ENCODE peak calls at places on chromosomes 6 and 20, in ten cellular contexts. T is cardiac fibroblast, F is EL, N is CD14-positive monocyte, I is NCI-H1694 treated with DMSO at 0.1 percent for 48 hours, D is Calu3, Q is KBM-7, W is M059J, P is H9, O is astrocyte. A is an unnamed sample.

GRCh38 chr6:32819729-32820128 is 2.9 kb upstream of the HLA-DOB start:
- DNase-seq in P (no peak), O (peak; percentile 71), T (peak; percentile 83), N (no peak), I (no peak), Q (no peak), F (peak; percentile 81), D (no peak), W (peak; percentile 98), A (peak; percentile 93)

GRCh38 chr20:49573900-49574416 is 6.0 kb upstream of the PTGIS start:
- DNase-seq in Q (no peak), D (no peak), I (no peak), W (peak; percentile 60), F (peak; percentile 35), N (peak; percentile 9), T (peak; percentile 60), P (peak; percentile 5), O (peak; percentile 89), A (peak; percentile 60)

GRCh38 chr6:137956098-137956488 is 89.0 kb downstream of the TNFAIP3 start:
- DNase-seq in W (no peak), P (no peak), F (no peak), Q (no peak), T (no peak), D (no peak), O (no peak), N (no peak), I (no peak), A (no peak)

GRCh38 chr6:70103798-70104197 is 199.1 kb downstream of the COL9A1 start:
- DNase-seq in P (no peak), Q (no peak), D (peak; percentile 21), T (no peak), N (no peak), O (no peak), F (no peak), W (no peak), I (peak; percentile 8), A (no peak)

GRCh38 chr6:104705095-104705707 is 154.5 kb downstream of the HACE1 start:
- DNase-seq in P (no peak), W (peak; percentile 96), D (no peak), N (no peak), F (peak; percentile 75), T (peak; percentile 96), Q (peak; percentile 97), O (peak; percentile 86), I (no peak), A (peak; percentile 12)

GRCh38 chr6:33147807-33148666 is 44.2 kb downstream of the COL11A2 start:
- DNase-seq in F (peak; percentile 49), P (no peak), D (peak; percentile 48), N (no peak), O (peak; percentile 23), I (peak; percentile 9), T (peak; percentile 74), W (peak; percentile 63), Q (peak; percentile 58), A (peak; percentile 27)

GRCh38 chr6:107716688-107717089 is 107.4 kb downstream of the SCML4 start:
- DNase-seq in N (no peak), I (no peak), P (peak; percentile 59), T (peak; percentile 60), D (peak; percentile 24), W (peak; percentile 70), O (no peak), F (peak; percentile 58), Q (peak; percentile 92), A (peak; percentile 4)

GRCh38 chr6:37615564-37616340 is 81.9 kb downstream of the MDGA1 start:
- DNase-seq in Q (no peak), D (no peak), I (no peak), P (no peak), F (peak; percentile 88), N (no peak), W (peak; percentile 95), O (peak; percentile 72), T (peak; percentile 28), A (no peak)

GRCh38 chr20:3842332-3842930 is 4.2 kb upstream of the MAVS start:
- DNase-seq in W (peak; percentile 59), F (no peak), N (no peak), O (no peak), I (no peak), Q (peak; percentile 30), T (no peak), P (no peak), D (no peak), A (no peak)

GRCh38 chr6:161374971-161375873 is 101.4 kb upstream of the AGPAT4 start:
- DNase-seq in F (no peak), I (no peak), Q (peak; percentile 14), P (peak; percentile 73), D (peak; percentile 72), N (peak; percentile 90), T (peak; percentile 24), W (peak; percentile 82), O (peak; percentile 52), A (no peak)

GRCh38 chr6:165931675-165932074 is 236.0 kb downstream of the TBXT start:
- DNase-seq in O (no peak), N (no peak), F (no peak), W (no peak), T (no peak), Q (no peak), P (peak; percentile 39), I (no peak), D (no peak), A (no peak)

GRCh38 chr20:53942121-53942816 is 128.1 kb downstream of the BCAS1 start:
- DNase-seq in Q (no peak), I (no peak), D (peak; percentile 56), T (no peak), F (no peak), N (no peak), P (peak; percentile 83), W (peak; percentile 78), O (peak; percentile 45), A (peak; percentile 76)

GRCh38 chr6:125983246-125983945 is 2.9 kb upstream of the TRMT11 start:
- DNase-seq in I (no peak), F (peak; percentile 76), P (no peak), D (no peak), Q (no peak), W (peak; percentile 84), N (no peak), T (peak; percentile 74), O (peak; percentile 86), A (peak; percentile 18)

GRCh38 chr6:100620085-100620484 is 155.4 kb upstream of the SIM1 start:
- DNase-seq in O (peak; percentile 91), W (peak; percentile 90), Q (no peak), I (no peak), T (peak; percentile 85), P (no peak), N (no peak), F (peak; percentile 89), D (no peak), A (no peak)

GRCh38 chr6:165766457-165766856 is 103.4 kb upstream of the PDE10A start:
- DNase-seq in O (peak; percentile 10), T (peak; percentile 82), D (no peak), Q (no peak), F (no peak), I (no peak), W (peak; percentile 3), N (no peak), P (no peak), A (no peak)

GRCh38 chr6:150254671-150255228 is 111.9 kb downstream of the PPP1R14C start:
- DNase-seq in N (no peak), O (peak; percentile 59), D (no peak), P (no peak), I (no peak), T (peak; percentile 10), W (no peak), Q (no peak), F (no peak), A (no peak)

GRCh38 chr20:62651285-62652021 is 9.2 kb downstream of the SLCO4A1 start:
- DNase-seq in F (no peak), W (no peak), O (no peak), Q (peak; percentile 90), T (no peak), P (no peak), N (peak; percentile 67), D (no peak), I (peak; percentile 50), A (no peak)

GRCh38 chr6:138944412-138944811 is 43.6 kb downstream of the REPS1 start:
- DNase-seq in T (peak; percentile 78), D (peak; percentile 7), Q (no peak), I (no peak), F (peak; percentile 23), W (peak; percentile 75), P (no peak), O (peak; percentile 77), N (no peak), A (peak; percentile 73)

GRCh38 chr6:14512246-14512645 is 394.7 kb downstream of the CD83 start:
- DNase-seq in D (no peak), P (no peak), O (no peak), F (no peak), Q (no peak), I (no peak), W (no peak), N (no peak), T (no peak), A (no peak)

GRCh38 chr6:105604593-105604905 is 201.7 kb upstream of the PREP start:
- DNase-seq in N (no peak), O (no peak), F (no peak), Q (no peak), W (no peak), T (no peak), P (no peak), I (no peak), D (no peak), A (no peak)

GRCh38 chr20:57756921-57757320 is 47.1 kb upstream of the PMEPA1 start:
- DNase-seq in O (no peak), F (no peak), I (no peak), N (no peak), Q (no peak), T (no peak), P (no peak), D (no peak), W (no peak), A (no peak)

GRCh38 chr6:168988801-168989200 is 264.8 kb downstream of the THBS2 start:
- DNase-seq in T (peak; percentile 69), N (no peak), O (peak; percentile 12), Q (no peak), P (no peak), W (peak; percentile 29), I (no peak), D (no peak), F (no peak), A (no peak)

GRCh38 chr6:14074723-14075503 is 42.7 kb upstream of the CD83 start:
- DNase-seq in T (peak; percentile 53), D (no peak), W (peak; percentile 78), F (peak; percentile 55), O (peak; percentile 52), I (peak; percentile 18), N (no peak), P (no peak), Q (no peak), A (no peak)

GRCh38 chr6:31575952-31576684 is 753 bp downstream of the TNF start:
- DNase-seq in W (no peak), P (no peak), T (peak; percentile 33), I (no peak), D (no peak), O (no peak), Q (no peak), N (no peak), F (no peak), A (no peak)

GRCh38 chr6:101454106-101454676 is 60.7 kb downstream of the GRIK2 start:
- DNase-seq in Q (no peak), W (no peak), T (no peak), O (no peak), N (no peak), I (no peak), F (no peak), P (no peak), D (no peak), A (no peak)

GRCh38 chr6:393391-394221 is 2.1 kb downstream of the IRF4 start:
- DNase-seq in N (peak; percentile 43), F (no peak), T (peak; percentile 12), W (no peak), Q (no peak), D (no peak), P (no peak), I (no peak), O (no peak), A (no peak)

GRCh38 chr20:44678990-44679611 is 27.6 kb upstream of the ADA start:
- DNase-seq in Q (no peak), F (no peak), D (no peak), O (no peak), I (no peak), P (no peak), N (no peak), W (no peak), T (no peak), A (no peak)

GRCh38 chr6:144335315-144335861 is 50.3 kb downstream of the UTRN start:
- DNase-seq in O (no peak), T (no peak), Q (peak; percentile 86), N (no peak), W (no peak), F (no peak), P (no peak), I (no peak), D (no peak), A (no peak)

A was measured in Caki2.